ENCODE peak calls at places on chromosomes 3 and 15, in nine cellular contexts. F is neuronal stem cell, Z is mammary epithelial cell, X is GM23248, V is IMR-90, E is MM.1S, H is OCI-LY7, P is fibroblast of lung, Y is GM23338. U is an unnamed sample.

GRCh38 chr3:9862391-9863235 is 17.4 kb downstream of the CIDEC start:
- DNase-seq in F (peak; percentile 40), Z (no peak), X (peak; percentile 51), V (no peak), E (no peak), H (no peak), P (peak; percentile 15), Y (peak; percentile 84), U (peak; percentile 86)

GRCh38 chr3:41265823-41266273 is 66.5 kb downstream of the CTNNB1 start:
- DNase-seq in F (no peak), Z (no peak), X (peak; percentile 65), V (peak; percentile 90), E (no peak), H (no peak), P (peak; percentile 95), Y (no peak), U (no peak)

GRCh38 chr15:55968923-55969322 is 24.5 kb downstream of the NEDD4 start:
- DNase-seq in F (no peak), Z (no peak), X (no peak), V (no peak), E (no peak), H (no peak), P (no peak), Y (no peak), U (no peak)

GRCh38 chr15:98647026-98647773 is 1.1 kb upstream of the IGF1R start:
- DNase-seq in F (peak; percentile 88), Z (peak; percentile 47), X (peak; percentile 70), V (peak; percentile 43), E (peak; percentile 85), H (peak; percentile 81), P (peak; percentile 66), Y (peak; percentile 90), U (peak; percentile 95)

GRCh38 chr3:193530231-193531165 is 24.2 kb downstream of the ATP13A4 start:
- DNase-seq in F (no peak), Z (no peak), X (no peak), V (no peak), E (no peak), H (no peak), P (no peak), Y (no peak), U (no peak)

GRCh38 chr3:66372681-66373350 is 128.0 kb downstream of the LRIG1 start:
- DNase-seq in F (no peak), Z (no peak), X (peak; percentile 7), V (peak; percentile 20), E (no peak), H (peak; percentile 26), P (no peak), Y (peak; percentile 89), U (peak; percentile 59)

GRCh38 chr3:41075958-41076357 is 123.3 kb upstream of the CTNNB1 start:
- DNase-seq in F (no peak), Z (peak; percentile 54), X (peak; percentile 6), V (no peak), E (no peak), H (no peak), P (no peak), Y (peak; percentile 15), U (peak; percentile 53)

GRCh38 chr15:83659011-83659811 is 5.3 kb downstream of the ADAMTSL3 start:
- DNase-seq in F (no peak), Z (no peak), X (no peak), V (no peak), E (no peak), H (no peak), P (no peak), Y (no peak), U (no peak)

GRCh38 chr3:38311474-38311873 is 29.4 kb downstream of the SLC22A14 start:
- DNase-seq in F (no peak), Z (no peak), X (no peak), V (no peak), E (no peak), H (no peak), P (no peak), Y (no peak), U (no peak)

GRCh38 chr3:112646623-112647022 is 5.7 kb upstream of the CCDC80 start:
- DNase-seq in F (no peak), Z (no peak), X (no peak), V (no peak), E (no peak), H (no peak), P (no peak), Y (peak; percentile 21), U (no peak)

GRCh38 chr3:36124118-36124796 is 256.0 kb upstream of the STAC start:
- DNase-seq in F (peak; percentile 45), Z (peak; percentile 65), X (peak; percentile 76), V (peak; percentile 0), E (peak; percentile 33), H (no peak), P (peak; percentile 75), Y (peak; percentile 87), U (peak; percentile 83)

GRCh38 chr3:124461838-124462632 is 268.2 kb upstream of the UMPS start:
- DNase-seq in F (no peak), Z (no peak), X (no peak), V (no peak), E (no peak), H (no peak), P (no peak), Y (no peak), U (no peak)

GRCh38 chr3:64167346-64167745 is 57.9 kb downstream of the PRICKLE2 start:
- DNase-seq in F (no peak), Z (peak; percentile 64), X (no peak), V (no peak), E (no peak), H (no peak), P (no peak), Y (no peak), U (no peak)

DNA sequence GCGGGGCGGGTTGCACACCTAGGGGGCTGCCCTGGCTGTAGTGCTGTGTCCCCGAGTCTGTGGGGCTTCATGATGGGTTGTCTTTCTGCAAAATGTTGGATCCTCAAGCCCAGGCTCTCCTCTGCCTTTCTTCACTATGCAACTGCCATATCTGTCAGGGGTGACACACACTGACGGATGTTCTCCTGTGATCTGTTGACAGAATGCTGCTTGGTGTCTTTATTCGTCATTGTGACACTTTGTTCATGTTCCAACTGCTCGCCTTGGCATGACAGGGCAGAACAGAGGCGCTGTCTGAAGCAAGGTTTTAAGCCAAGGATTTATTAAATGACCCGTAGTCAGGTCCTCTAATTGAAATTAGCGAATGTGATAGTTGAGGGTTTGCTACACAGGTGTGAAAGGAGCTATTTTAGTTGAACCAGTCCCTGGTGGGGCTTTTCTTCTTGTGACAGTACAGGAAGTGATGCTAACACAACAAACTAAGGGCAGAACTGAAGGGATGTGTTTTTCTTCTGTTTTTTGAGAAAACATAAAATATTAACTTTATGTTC is 173.4 kb downstream of the MCTP2 start:
- DNase-seq in F (no peak), Z (no peak), X (no peak), V (no peak), E (no peak), H (peak; percentile 79), P (no peak), Y (no peak), U (no peak)
- H2AFZ ChIP-seq in F (no peak overlapping the region), Z (no peak overlapping the region), X (no peak overlapping the region), V (no peak overlapping the region), E (no peak overlapping the region), H (no peak overlapping the region), P (no peak overlapping the region), Y (no peak overlapping the region), U (no peak overlapping the region)

DNA sequence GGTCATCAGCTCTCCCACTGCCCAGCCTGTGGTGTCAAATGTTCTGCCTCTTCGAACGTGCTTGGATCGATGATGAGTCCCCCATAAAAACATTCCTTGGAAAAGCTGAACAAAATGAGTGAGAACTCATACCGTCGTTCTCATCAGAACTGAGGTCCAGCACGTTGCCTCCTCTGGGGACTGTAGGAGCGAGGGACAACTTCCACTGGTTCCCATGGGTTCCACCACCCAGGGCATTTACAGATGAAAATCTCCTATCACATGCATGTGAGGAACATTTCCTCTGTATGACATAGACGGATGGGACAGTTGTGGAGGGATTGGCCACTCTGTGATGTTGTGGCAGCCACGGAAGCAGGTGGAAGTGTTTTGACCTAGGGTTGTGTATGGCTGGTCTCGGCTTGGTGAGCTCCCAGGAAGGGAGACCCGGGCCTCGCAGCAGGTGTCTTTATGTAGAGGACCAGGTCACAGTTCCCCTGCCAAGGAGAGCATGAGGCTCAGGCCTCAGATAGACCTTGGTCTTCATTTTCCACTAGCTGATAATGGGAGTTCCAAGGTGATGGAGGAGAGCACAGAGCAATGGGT is 113.0 kb downstream of the SNRPN start:
- DNase-seq in F (no peak), Z (no peak), X (no peak), V (no peak), E (no peak), H (no peak), P (no peak), Y (no peak), U (no peak)
- H3K4me2 ChIP-seq in F (no peak overlapping the region), Z (no peak overlapping the region), X (no peak overlapping the region), V (no peak overlapping the region), E (no peak overlapping the region), H (no peak overlapping the region), P (no peak overlapping the region), Y (no peak overlapping the region), U (no peak overlapping the region)

GRCh38 chr15:57440167-57440566 is 63.9 kb downstream of the CGNL1 start:
- DNase-seq in F (no peak), Z (no peak), X (no peak), V (no peak), E (no peak), H (no peak), P (no peak), Y (no peak), U (no peak)

GRCh38 chr15:57438166-57438565 is 61.9 kb downstream of the CGNL1 start:
- DNase-seq in F (no peak), Z (no peak), X (no peak), V (no peak), E (no peak), H (no peak), P (no peak), Y (no peak), U (no peak)

GRCh38 chr15:57442371-57442770 is 66.1 kb downstream of the CGNL1 start:
- DNase-seq in F (no peak), Z (no peak), X (no peak), V (no peak), E (no peak), H (no peak), P (no peak), Y (no peak), U (no peak)

GRCh38 chr15:57439128-57440030 is 63.1 kb downstream of the CGNL1 start:
- DNase-seq in F (no peak), Z (no peak), X (no peak), V (no peak), E (no peak), H (no peak), P (no peak), Y (no peak), U (no peak)

DNA sequence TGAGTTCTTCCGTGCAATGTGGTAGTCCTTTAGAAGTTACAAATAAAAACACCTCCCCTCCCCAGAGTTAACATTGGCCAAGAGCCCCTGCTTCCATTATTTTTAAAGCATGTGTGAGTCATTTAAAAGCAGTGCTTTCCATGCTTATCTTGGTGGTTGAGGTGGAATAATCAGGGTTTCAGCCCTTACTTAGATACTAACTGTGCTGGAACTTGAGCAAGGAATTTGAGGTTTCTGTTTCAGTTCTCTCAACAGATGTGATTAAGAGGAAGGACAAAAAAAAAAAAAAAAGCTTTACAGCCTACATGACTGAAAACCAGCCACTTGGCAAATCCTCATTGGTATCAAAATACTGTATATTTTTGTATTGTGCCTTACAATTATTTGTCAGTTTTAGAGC is 64.5 kb downstream of the CGNL1 start:
- DNase-seq in F (no peak), Z (peak; percentile 70), X (peak; percentile 70), V (peak; percentile 84), E (peak; percentile 39), H (no peak), P (peak; percentile 98), Y (no peak), U (no peak)
- H2AFZ ChIP-seq in F (no peak overlapping the region), Z (no peak overlapping the region), X (no peak overlapping the region), V (no peak overlapping the region), E (no peak overlapping the region), H (no peak overlapping the region), P (no peak overlapping the region), Y (no peak overlapping the region), U (no peak overlapping the region)

GRCh38 chr3:168024537-168024941 is 71.2 kb downstream of the GOLIM4 start:
- DNase-seq in F (no peak), Z (peak; percentile 65), X (peak; percentile 91), V (peak; percentile 96), E (peak; percentile 78), H (no peak), P (peak; percentile 91), Y (no peak), U (no peak)
- H3K4me2 ChIP-seq in F (no peak overlapping the region), Z (no peak overlapping the region), X (peak overlapping the region; percentile 89), V (peak overlapping the region; percentile 36), E (peak overlapping the region; percentile 27), H (no peak overlapping the region), P (no peak overlapping the region), Y (no peak overlapping the region), U (no peak overlapping the region)